ENCODE peak calls at places on chromosomes 1 and 21, in five cellular contexts. One of them, this sample, is unnamed.

GRCh38 chr21:34801519-34802132 is 132.8 kb downstream of the CLIC6 start:
- DNase-seq in neuronal stem cell: no peak
- DNase-seq in left lung: no peak
- DNase-seq in adipocyte: no peak
- DNase-seq in heart right ventricle: no peak
- DNase-seq in this sample: no peak

GRCh38 chr1:211591980-211592493 is 13.1 kb upstream of the SLC30A1 start:
- DNase-seq in heart right ventricle: no peak
- DNase-seq in left lung: no peak
- DNase-seq in neuronal stem cell: no peak
- DNase-seq in adipocyte: peak; percentile 91
- DNase-seq in this sample: no peak

GRCh38 chr1:112268408-112268807 is 127.6 kb upstream of the CTTNBP2NL start:
- DNase-seq in left lung: no peak
- DNase-seq in heart right ventricle: no peak
- DNase-seq in neuronal stem cell: no peak
- DNase-seq in adipocyte: no peak
- DNase-seq in this sample: no peak

GRCh38 chr1:13535227-13535626 is 21.4 kb upstream of the LRRC38 start:
- DNase-seq in adipocyte: no peak
- DNase-seq in heart right ventricle: peak; percentile 37
- DNase-seq in left lung: no peak
- DNase-seq in neuronal stem cell: no peak
- DNase-seq in this sample: no peak

GRCh38 chr1:29249170-29249691 is 12.9 kb downstream of the PTPRU start:
- DNase-seq in heart right ventricle: no peak
- DNase-seq in left lung: no peak
- DNase-seq in adipocyte: no peak
- DNase-seq in neuronal stem cell: no peak
- DNase-seq in this sample: peak; percentile 90

GRCh38 chr1:186306533-186306932 is 68.5 kb downstream of the TPR start:
- DNase-seq in adipocyte: no peak
- DNase-seq in neuronal stem cell: no peak
- DNase-seq in heart right ventricle: no peak
- DNase-seq in left lung: no peak
- DNase-seq in this sample: no peak

GRCh38 chr21:25179116-25179515 is 428.2 kb downstream of the MRPL39 start:
- DNase-seq in left lung: no peak
- DNase-seq in heart right ventricle: no peak
- DNase-seq in adipocyte: no peak
- DNase-seq in neuronal stem cell: no peak
- DNase-seq in this sample: no peak

GRCh38 chr1:183548136-183548535 is 42.1 kb downstream of the NCF2 start:
- DNase-seq in left lung: no peak
- DNase-seq in heart right ventricle: no peak
- DNase-seq in neuronal stem cell: no peak
- DNase-seq in adipocyte: no peak
- DNase-seq in this sample: no peak

GRCh38 chr1:9016455-9016854 is 9.8 kb downstream of the SLC2A7 start:
- DNase-seq in left lung: no peak
- DNase-seq in heart right ventricle: no peak
- DNase-seq in neuronal stem cell: no peak
- DNase-seq in adipocyte: no peak
- DNase-seq in this sample: no peak

GRCh38 chr1:164794310-164794709 is 235.3 kb downstream of the PBX1 start:
- DNase-seq in heart right ventricle: no peak
- DNase-seq in left lung: no peak
- DNase-seq in neuronal stem cell: no peak
- DNase-seq in adipocyte: peak; percentile 97
- DNase-seq in this sample: peak; percentile 97

GRCh38 chr1:109482796-109483638 is 688 bp upstream of the ATXN7L2 start:
- DNase-seq in adipocyte: no peak
- DNase-seq in neuronal stem cell: no peak
- DNase-seq in left lung: peak; percentile 46
- DNase-seq in heart right ventricle: peak; percentile 36
- DNase-seq in this sample: peak; percentile 89

GRCh38 chr1:42506576-42506975 is 43.5 kb downstream of the CCDC30 start:
- DNase-seq in heart right ventricle: no peak
- DNase-seq in left lung: no peak
- DNase-seq in neuronal stem cell: no peak
- DNase-seq in adipocyte: no peak
- DNase-seq in this sample: no peak

GRCh38 chr1:245765241-245766000 is 610.6 kb downstream of the KIF26B start:
- DNase-seq in neuronal stem cell: no peak
- DNase-seq in left lung: no peak
- DNase-seq in heart right ventricle: no peak
- DNase-seq in adipocyte: peak; percentile 41
- DNase-seq in this sample: peak; percentile 80

GRCh38 chr1:88985033-88985432 is 7.4 kb downstream of the KYAT3 start:
- DNase-seq in heart right ventricle: no peak
- DNase-seq in neuronal stem cell: no peak
- DNase-seq in left lung: no peak
- DNase-seq in adipocyte: peak; percentile 92
- DNase-seq in this sample: peak; percentile 45

GRCh38 chr1:236020359-236021000 is 44.4 kb downstream of the NID1 start:
- DNase-seq in adipocyte: no peak
- DNase-seq in neuronal stem cell: no peak
- DNase-seq in heart right ventricle: no peak
- DNase-seq in left lung: no peak
- DNase-seq in this sample: peak; percentile 14

GRCh38 chr1:22490309-22490708 is 38.7 kb downstream of the ZBTB40 start:
- DNase-seq in heart right ventricle: no peak
- DNase-seq in left lung: no peak
- DNase-seq in neuronal stem cell: no peak
- DNase-seq in adipocyte: peak; percentile 15
- DNase-seq in this sample: no peak

GRCh38 chr1:183898001-183898396 is 93.1 kb downstream of the RGL1 start:
- DNase-seq in left lung: no peak
- DNase-seq in heart right ventricle: no peak
- DNase-seq in neuronal stem cell: no peak
- DNase-seq in adipocyte: no peak
- DNase-seq in this sample: no peak

GRCh38 chr1:77394166-77394565 is 112.3 kb downstream of the AK5 start:
- DNase-seq in heart right ventricle: no peak
- DNase-seq in adipocyte: no peak
- DNase-seq in neuronal stem cell: no peak
- DNase-seq in left lung: no peak
- DNase-seq in this sample: no peak

GRCh38 chr21:30372139-30372770 is at the start of gene KRTAP13-2:
- DNase-seq in heart right ventricle: no peak
- DNase-seq in adipocyte: no peak
- DNase-seq in left lung: no peak
- DNase-seq in neuronal stem cell: no peak
- DNase-seq in this sample: no peak

GRCh38 chr1:46621930-46622329 is 5.3 kb upstream of the MOB3C start:
- DNase-seq in adipocyte: no peak
- DNase-seq in left lung: no peak
- DNase-seq in heart right ventricle: no peak
- DNase-seq in neuronal stem cell: no peak
- DNase-seq in this sample: peak; percentile 78

GRCh38 chr1:36208978-36209708 is 15.1 kb upstream of the THRAP3 start:
- DNase-seq in adipocyte: no peak
- DNase-seq in left lung: no peak
- DNase-seq in neuronal stem cell: no peak
- DNase-seq in heart right ventricle: no peak
- DNase-seq in this sample: peak; percentile 17

GRCh38 chr1:111920221-111921024 is 69.0 kb downstream of the KCND3 start:
- DNase-seq in adipocyte: peak; percentile 23
- DNase-seq in neuronal stem cell: no peak
- DNase-seq in left lung: no peak
- DNase-seq in heart right ventricle: no peak
- DNase-seq in this sample: no peak

GRCh38 chr1:155044812-155045690 is 6.1 kb upstream of the ADAM15 start:
- DNase-seq in adipocyte: peak; percentile 82
- DNase-seq in heart right ventricle: peak; percentile 72
- DNase-seq in neuronal stem cell: peak; percentile 52
- DNase-seq in left lung: peak; percentile 89
- DNase-seq in this sample: peak; percentile 99

GRCh38 chr1:2193514-2194251 is 889 bp downstream of the FAAP20 start:
- DNase-seq in heart right ventricle: no peak
- DNase-seq in adipocyte: no peak
- DNase-seq in neuronal stem cell: no peak
- DNase-seq in left lung: no peak
- DNase-seq in this sample: peak; percentile 85
- H3K4me1 ChIP-seq in heart right ventricle: peaks cover 48% of the 10 kb centered on the region
- H3K4me1 ChIP-seq in adipocyte: peaks cover 43% of the 10 kb centered on the region
- H3K4me1 ChIP-seq in neuronal stem cell: peaks cover 31% of the 10 kb centered on the region
- H3K4me1 ChIP-seq in left lung: peaks cover 35% of the 10 kb centered on the region
- H3K4me1 ChIP-seq in this sample: peaks cover 21% of the 10 kb centered on the region

DNA sequence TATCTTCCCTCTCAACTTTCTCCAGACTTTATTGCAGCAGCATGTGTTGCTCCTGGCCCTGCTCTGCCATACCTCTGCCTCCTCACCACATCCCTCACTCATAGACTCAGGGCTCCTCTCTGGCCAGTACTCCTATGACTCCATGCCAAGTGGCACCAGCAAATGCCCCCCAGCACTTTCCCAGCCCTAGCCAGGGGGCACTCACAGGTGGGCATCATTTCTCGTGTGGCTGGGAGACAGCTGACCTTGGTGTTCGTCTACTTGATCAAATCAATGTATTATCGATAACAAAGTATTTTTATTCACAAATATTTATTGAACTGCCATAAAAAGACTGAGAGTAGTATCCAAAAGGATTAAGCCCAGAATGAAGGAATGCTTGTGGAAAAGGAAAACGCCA is 418.2 kb downstream of the FAM72C start:
- DNase-seq in adipocyte: no peak
- DNase-seq in left lung: no peak
- DNase-seq in heart right ventricle: no peak
- DNase-seq in neuronal stem cell: no peak
- DNase-seq in this sample: no peak
- H3K4me1 ChIP-seq in adipocyte: no peaks in the 10 kb centered on the region
- H3K4me1 ChIP-seq in left lung: no peaks in the 10 kb centered on the region
- H3K4me1 ChIP-seq in heart right ventricle: no peaks in the 10 kb centered on the region
- H3K4me1 ChIP-seq in neuronal stem cell: no peaks in the 10 kb centered on the region
- H3K4me1 ChIP-seq in this sample: no peaks in the 10 kb centered on the region

GRCh38 chr1:23977854-23978191 is 2.3 kb downstream of the SRSF10 start:
- DNase-seq in adipocyte: no peak
- DNase-seq in neuronal stem cell: no peak
- DNase-seq in left lung: no peak
- DNase-seq in heart right ventricle: no peak
- DNase-seq in this sample: no peak
- H3K4me1 ChIP-seq in adipocyte: peaks cover 40% of the 10 kb centered on the region
- H3K4me1 ChIP-seq in neuronal stem cell: peaks cover 9% of the 10 kb centered on the region
- H3K4me1 ChIP-seq in left lung: peaks cover 30% of the 10 kb centered on the region
- H3K4me1 ChIP-seq in heart right ventricle: peaks cover 43% of the 10 kb centered on the region
- H3K4me1 ChIP-seq in this sample: peaks cover 30% of the 10 kb centered on the region

DNA sequence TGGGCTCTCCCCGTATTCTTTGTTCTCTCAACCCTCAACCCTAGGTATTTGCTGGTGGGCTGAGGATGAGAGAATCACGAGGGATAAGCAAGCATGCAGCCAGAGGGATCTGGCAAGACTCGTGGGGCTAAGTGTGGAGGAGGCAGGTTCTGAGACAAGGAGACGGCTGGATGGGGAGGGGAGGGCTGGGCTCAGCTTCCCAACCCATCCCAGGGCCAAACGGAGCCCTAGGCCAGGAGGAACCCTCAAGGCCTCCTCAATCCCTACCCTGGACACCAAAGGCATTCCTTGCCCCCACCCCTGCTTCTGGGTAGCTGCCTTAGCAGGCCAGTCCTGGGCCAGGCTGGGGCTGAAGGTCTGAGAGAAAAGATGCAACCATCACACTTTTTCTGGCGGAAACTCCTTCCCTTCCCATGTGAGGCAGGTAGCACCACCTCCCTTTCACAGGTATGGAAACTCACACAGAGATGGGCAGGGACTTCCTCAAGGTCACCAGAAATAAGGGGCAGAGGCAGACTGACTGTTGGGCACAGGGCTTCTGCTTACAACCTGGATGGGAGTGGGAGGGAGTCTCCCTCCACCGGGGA is 6.2 kb downstream of the MEF2D start:
- DNase-seq in adipocyte: no peak
- DNase-seq in left lung: no peak
- DNase-seq in heart right ventricle: no peak
- DNase-seq in neuronal stem cell: no peak
- DNase-seq in this sample: peak; percentile 56
- H3K4me1 ChIP-seq in adipocyte: peaks cover 94% of the 10 kb centered on the region
- H3K4me1 ChIP-seq in left lung: peaks cover 87% of the 10 kb centered on the region
- H3K4me1 ChIP-seq in heart right ventricle: peaks cover 90% of the 10 kb centered on the region
- H3K4me1 ChIP-seq in neuronal stem cell: peaks cover 50% of the 10 kb centered on the region
- H3K4me1 ChIP-seq in this sample: peaks cover 77% of the 10 kb centered on the region

DNA sequence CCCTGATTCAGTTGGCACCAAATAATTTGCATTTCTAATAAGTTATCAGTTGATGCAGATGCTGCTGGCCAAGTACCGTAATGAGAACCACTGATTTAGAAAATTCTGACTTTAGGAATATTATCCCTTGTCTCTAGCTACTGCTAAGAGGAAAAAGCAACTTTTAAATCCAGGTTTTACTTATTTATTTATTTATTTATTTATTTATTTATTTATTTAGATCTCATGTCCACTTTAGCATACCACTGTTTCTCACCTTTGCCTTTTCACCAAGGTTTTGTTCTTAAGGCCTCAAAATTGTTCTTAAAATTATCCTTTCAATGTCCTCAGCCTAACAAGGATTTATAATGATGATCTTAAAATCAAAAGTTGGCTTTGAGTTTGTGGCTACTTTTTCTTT is 8.7 kb upstream of the CYYR1 start:
- DNase-seq in adipocyte: no peak
- DNase-seq in heart right ventricle: no peak
- DNase-seq in neuronal stem cell: no peak
- DNase-seq in left lung: no peak
- DNase-seq in this sample: no peak
- H3K4me1 ChIP-seq in adipocyte: no peaks in the 10 kb centered on the region
- H3K4me1 ChIP-seq in heart right ventricle: no peaks in the 10 kb centered on the region
- H3K4me1 ChIP-seq in neuronal stem cell: no peaks in the 10 kb centered on the region
- H3K4me1 ChIP-seq in left lung: no peaks in the 10 kb centered on the region
- H3K4me1 ChIP-seq in this sample: no peaks in the 10 kb centered on the region

GRCh38 chr21:38289697-38290096 is 32.9 kb downstream of the KCNJ15 start:
- DNase-seq in neuronal stem cell: no peak
- DNase-seq in left lung: peak; percentile 76
- DNase-seq in heart right ventricle: no peak
- DNase-seq in adipocyte: peak; percentile 97
- DNase-seq in this sample: peak; percentile 90
- H3K4me1 ChIP-seq in neuronal stem cell: no peaks in the 10 kb centered on the region
- H3K4me1 ChIP-seq in left lung: peaks cover 19% of the 10 kb centered on the region
- H3K4me1 ChIP-seq in heart right ventricle: no peaks in the 10 kb centered on the region
- H3K4me1 ChIP-seq in adipocyte: peaks cover 31% of the 10 kb centered on the region
- H3K4me1 ChIP-seq in this sample: peaks cover 44% of the 10 kb centered on the region

This sample was measured in osteoblast.